ENCODE peak calls at places on chromosomes 7 and 10, in nine cellular contexts. O is heart right ventricle, V is GM23338, A is foreskin fibroblast, K is HFF-Myc, I is OCI-LY7, C is hepatocyte, E is uterus, U is fibroblast of lung. D is an unnamed sample.
A peak's percentile ranks its signal among the peaks of the same experiment; 100 is the strongest.

GRCh38 chr7:12013983-12014382 is 182.0 kb upstream of the THSD7A start:
- DNase-seq in O (no peak), C (no peak), K (no peak), V (no peak), A (no peak), I (no peak), U (no peak), E (no peak), D (no peak)

GRCh38 chr7:111018960-111019835 is 71.7 kb upstream of the LRRN3 start:
- DNase-seq in A (no peak), I (no peak), V (no peak), K (no peak), U (no peak), O (no peak), E (no peak), C (no peak), D (no peak)

GRCh38 chr10:61486251-61486650 is 33.1 kb upstream of the TMEM26 start:
- DNase-seq in U (peak; percentile 56), K (no peak), C (no peak), A (no peak), I (no peak), E (no peak), O (no peak), V (no peak), D (no peak)

GRCh38 chr10:78980354-78980753 is 88.4 kb upstream of the ZMIZ1 start:
- DNase-seq in E (no peak), C (no peak), V (no peak), U (no peak), I (no peak), K (no peak), A (no peak), O (no peak), D (peak; percentile 32)

GRCh38 chr7:2043316-2044039 is 189.3 kb downstream of the MAD1L1 start:
- DNase-seq in O (no peak), K (no peak), V (no peak), A (no peak), I (no peak), E (no peak), C (no peak), U (no peak), D (no peak)

GRCh38 chr7:774161-775109 is 47.4 kb upstream of the PRKAR1B start:
- DNase-seq in I (peak; percentile 48), E (peak; percentile 66), U (peak; percentile 26), A (peak; percentile 23), O (no peak), C (peak; percentile 72), K (no peak), V (peak; percentile 83), D (peak; percentile 20)

GRCh38 chr10:70903262-70903921 is 15.0 kb upstream of the PCBD1 start:
- DNase-seq in O (peak; percentile 77), E (peak; percentile 68), A (peak; percentile 21), V (peak; percentile 82), C (peak; percentile 71), K (no peak), I (peak; percentile 43), U (peak; percentile 50), D (peak; percentile 55)

GRCh38 chr10:62049815-62050626 is 148.5 kb downstream of the ARID5B start:
- DNase-seq in O (no peak), I (no peak), V (no peak), C (no peak), K (no peak), U (no peak), E (no peak), A (no peak), D (peak; percentile 46)

GRCh38 chr10:100828744-100829102 is 83.3 kb downstream of the PAX2 start:
- DNase-seq in O (no peak), K (no peak), I (peak; percentile 15), V (peak; percentile 62), A (no peak), E (no peak), U (no peak), C (peak; percentile 49), D (no peak)

GRCh38 chr10:82924711-82925110 is 1049.7 kb downstream of the NRG3 start:
- DNase-seq in O (no peak), A (no peak), K (no peak), V (no peak), E (no peak), U (no peak), C (no peak), I (no peak), D (no peak)

GRCh38 chr10:28382520-28383269 is 79.8 kb upstream of the MPP7 start:
- DNase-seq in I (no peak), K (peak; percentile 95), O (no peak), V (no peak), U (peak; percentile 19), A (peak; percentile 32), E (no peak), C (peak; percentile 16), D (no peak)

GRCh38 chr7:92668564-92668963 is 78.4 kb upstream of the FAM133B start:
- DNase-seq in K (no peak), O (no peak), A (no peak), I (no peak), E (no peak), C (no peak), V (no peak), U (no peak), D (no peak)

GRCh38 chr7:12257582-12257981 is 46.5 kb downstream of the TMEM106B start:
- DNase-seq in O (no peak), A (peak; percentile 10), V (no peak), U (peak; percentile 72), C (no peak), I (peak; percentile 8), K (no peak), E (no peak), D (peak; percentile 56)

GRCh38 chr7:87567052-87567451 is 33.6 kb downstream of the ABCB1 start:
- DNase-seq in K (no peak), C (no peak), A (no peak), V (no peak), O (no peak), U (no peak), E (no peak), I (no peak), D (no peak)

GRCh38 chr7:133301444-133301843 is 48.6 kb downstream of the EXOC4 start:
- DNase-seq in I (no peak), E (no peak), V (no peak), K (no peak), O (no peak), U (no peak), A (no peak), C (no peak), D (peak; percentile 29)

GRCh38 chr7:80721880-80722595 is 83.6 kb downstream of the CD36 start:
- DNase-seq in O (no peak), V (peak; percentile 13), K (no peak), I (no peak), A (peak; percentile 84), C (peak; percentile 50), U (peak; percentile 93), E (no peak), D (peak; percentile 87)

DNA sequence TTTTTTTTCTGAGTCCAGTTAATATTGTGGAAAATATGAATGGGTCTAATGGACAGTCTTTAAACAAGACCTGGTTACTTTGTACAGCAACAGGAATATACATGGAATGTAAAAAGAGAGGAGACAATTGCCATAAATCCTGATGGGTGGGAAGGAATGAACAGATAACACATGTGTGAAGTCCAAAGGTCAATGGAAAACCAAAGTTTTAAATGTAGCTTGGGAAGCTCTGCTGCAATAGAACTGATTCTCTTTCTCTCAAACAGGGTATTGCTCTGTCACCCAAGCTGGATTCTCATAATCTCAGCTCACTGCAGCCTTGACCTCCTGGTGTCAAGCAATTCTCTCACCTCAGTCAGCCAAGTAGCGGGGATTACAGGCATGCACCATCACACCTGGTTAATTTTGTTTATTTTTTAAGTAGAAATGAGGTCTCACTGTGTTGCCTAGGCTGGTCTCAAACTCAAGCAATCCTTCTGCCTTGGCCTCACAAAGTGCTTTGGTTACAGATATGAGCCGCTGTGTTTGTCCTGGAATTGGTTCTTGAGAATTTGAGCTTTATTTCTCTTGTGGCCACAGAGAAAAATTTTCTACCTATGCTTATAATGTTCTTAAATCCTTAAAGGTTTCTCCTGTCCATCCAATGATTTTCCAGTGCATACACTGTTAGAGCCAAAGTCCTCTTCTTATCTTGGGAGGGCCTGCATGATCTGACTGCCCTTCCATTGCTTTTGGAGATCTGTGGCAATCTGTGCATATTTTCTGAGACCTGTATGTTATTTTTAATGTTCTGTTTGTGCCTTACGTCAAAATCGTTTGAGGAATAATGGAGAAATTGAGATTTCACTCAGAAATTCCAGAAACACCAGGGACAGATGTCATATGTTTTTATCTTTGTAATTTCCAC is 30.7 kb upstream of the ZNF92 start:
- DNase-seq in E (no peak), C (peak; percentile 19), K (no peak), U (no peak), O (no peak), I (no peak), V (no peak), A (no peak), D (no peak)
- TF ChIP-seq CTCF in E (no peak), C (no peak), K (no peak), U (no peak), O (no peak), I (no peak), V (no peak), A (no peak), D (no peak)

DNA sequence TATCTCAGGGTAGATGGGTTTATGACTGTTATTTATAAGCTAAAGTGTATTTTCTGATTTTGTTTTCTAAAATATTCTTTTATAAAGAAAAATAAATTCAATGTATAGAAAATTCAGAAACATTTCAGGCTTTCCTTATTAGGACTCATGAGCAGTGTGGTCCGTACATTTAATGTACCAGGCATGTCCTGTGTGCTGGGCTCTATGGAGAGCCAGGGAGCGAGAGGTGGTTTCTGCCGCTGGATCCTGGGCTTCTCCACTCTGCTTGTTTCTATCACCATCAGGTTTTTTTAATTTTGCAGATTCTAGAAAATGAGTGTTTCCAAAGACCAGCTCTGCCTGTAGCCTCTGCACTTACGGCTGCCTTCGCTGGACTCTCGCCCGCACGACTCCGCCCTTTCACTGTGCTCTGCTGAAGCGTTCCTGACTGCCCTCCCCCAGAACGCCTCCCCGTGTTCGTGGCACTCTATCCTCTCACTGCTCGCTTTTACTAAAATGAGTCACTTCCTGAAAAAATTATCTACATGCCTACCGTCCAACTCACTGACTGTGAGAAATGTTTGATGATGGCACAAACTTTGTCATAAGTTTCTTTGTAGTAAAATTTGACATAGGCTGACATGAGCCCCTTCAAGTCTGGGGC is 188.5 kb downstream of the ZMYND11 start:
- DNase-seq in K (peak; percentile 88), I (no peak), U (peak; percentile 96), A (peak; percentile 96), O (peak; percentile 38), E (peak; percentile 93), V (no peak), C (peak; percentile 77), D (peak; percentile 97)
- H3K4me3 ChIP-seq in K (no peak overlapping the region), I (no peak overlapping the region), U (peak overlapping the region; percentile 32), A (no peak overlapping the region), O (no peak overlapping the region), E (peak overlapping the region; percentile 5), V (no peak overlapping the region), C (no peak overlapping the region), D (peak overlapping the region; percentile 49)

GRCh38 chr10:89001428-89002072 is 11.0 kb downstream of the FAS start:
- DNase-seq in A (no peak), V (peak; percentile 31), O (no peak), K (no peak), I (peak; percentile 21), C (no peak), U (peak; percentile 34), E (no peak), D (peak; percentile 38)
- TF ChIP-seq CTCF in A (no peak), V (no peak), O (no peak), K (no peak), I (no peak), C (no peak), U (no peak), E (no peak), D (no peak)

DNA sequence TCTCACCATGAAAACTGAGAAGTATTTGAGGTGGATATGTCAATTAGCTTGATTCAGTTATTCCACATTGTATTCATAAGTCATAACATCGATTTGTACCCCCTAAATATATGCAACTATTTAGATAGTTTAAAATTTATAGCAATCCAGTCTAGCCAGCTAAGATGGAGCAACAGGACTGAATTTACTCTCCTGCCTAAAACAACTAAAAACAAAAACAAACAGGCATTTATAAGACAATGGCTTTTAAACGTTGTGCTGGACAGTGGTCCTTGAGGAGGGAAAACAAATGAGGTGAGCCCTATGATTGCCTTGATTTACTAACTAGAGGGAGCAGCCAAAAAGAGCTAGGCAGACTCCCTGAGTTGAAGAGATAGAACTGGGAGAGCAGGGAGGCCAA is 814 bp upstream of the GPAM start:
- DNase-seq in O (no peak), I (no peak), K (no peak), V (peak; percentile 1), A (no peak), U (no peak), E (no peak), C (no peak), D (no peak)
- H3K4me3 ChIP-seq in O (no peak overlapping the region), I (peak overlapping the region; percentile 94), K (peak overlapping the region; percentile 93), V (peak overlapping the region; percentile 76), A (peak overlapping the region; percentile 94), U (peak overlapping the region; percentile 96), E (no peak overlapping the region), C (peak overlapping the region; percentile 83), D (peak overlapping the region; percentile 96)

D was measured in fibroblast of the aortic adventitia.